ENCODE peak calls at places on chromosomes 5 and 9, in eight cellular contexts. G, W, Q, Y, B, Z, V and X are unnamed samples.

GRCh38 chr5:178194026-178194425 is 6.9 kb upstream of the GMCL2 start:
- DNase-seq in Q (no peak), Y (no peak), G (no peak), V (no peak), B (no peak), W (no peak), Z (no peak), X (no peak)

GRCh38 chr5:170809551-170809950 is 26.0 kb downstream of the GABRP start:
- DNase-seq in B (no peak), Y (no peak), Z (peak; percentile 46), W (peak; percentile 71), G (no peak), V (no peak), Q (peak; percentile 63), X (peak; percentile 38)

GRCh38 chr5:149750596-149750995 is 20.5 kb downstream of the PPARGC1B start:
- DNase-seq in V (no peak), G (peak; percentile 66), B (no peak), W (no peak), Y (no peak), Z (no peak), Q (no peak), X (no peak)

GRCh38 chr5:51345106-51345505 is 38.1 kb upstream of the ISL1 start:
- DNase-seq in W (no peak), Z (no peak), Y (no peak), B (no peak), Q (no peak), V (no peak), G (no peak), X (no peak)

GRCh38 chr5:9034671-9035070 is 511.2 kb downstream of the SEMA5A start:
- DNase-seq in B (no peak), Z (no peak), G (no peak), Y (no peak), W (peak; percentile 90), Q (no peak), V (no peak), X (no peak)

GRCh38 chr5:152505442-152506042 is 100.5 kb upstream of the NMUR2 start:
- DNase-seq in W (peak; percentile 27), B (peak; percentile 41), V (no peak), Y (peak; percentile 32), Q (peak; percentile 20), Z (peak; percentile 68), G (no peak), X (peak; percentile 24)

GRCh38 chr5:14269395-14269794 is 126.3 kb downstream of the TRIO start:
- DNase-seq in W (no peak), Z (no peak), Q (no peak), B (no peak), G (no peak), Y (no peak), V (no peak), X (no peak)

GRCh38 chr9:137502008-137502913 is 43.1 kb upstream of the NSMF start:
- DNase-seq in W (no peak), Q (peak; percentile 84), B (no peak), G (no peak), Y (no peak), Z (no peak), V (no peak), X (no peak)

GRCh38 chr5:10595678-10596309 is 31.9 kb downstream of the ANKRD33B start:
- DNase-seq in W (peak; percentile 92), B (peak; percentile 24), Z (peak; percentile 30), G (peak; percentile 45), V (no peak), Q (peak; percentile 92), Y (peak; percentile 64), X (peak; percentile 41)

GRCh38 chr9:89597711-89598707 is 6.8 kb upstream of the GADD45G start:
- DNase-seq in G (peak; percentile 65), Z (peak; percentile 73), Y (peak; percentile 46), W (peak; percentile 59), B (peak; percentile 46), V (no peak), Q (peak; percentile 24), X (peak; percentile 81)

GRCh38 chr5:179258922-179259730 is 86.1 kb downstream of the ADAMTS2 start:
- DNase-seq in Q (no peak), V (peak; percentile 76), W (peak; percentile 72), Y (no peak), B (no peak), G (peak; percentile 42), Z (no peak), X (no peak)

GRCh38 chr9:89278997-89279739 is 31.8 kb upstream of the CKS2 start:
- DNase-seq in W (peak; percentile 71), G (no peak), Z (peak; percentile 12), V (no peak), Y (no peak), Q (peak; percentile 41), B (peak; percentile 45), X (no peak)

GRCh38 chr9:5582835-5583195 is 46.1 kb upstream of the RIC1 start:
- DNase-seq in V (no peak), G (no peak), Y (peak; percentile 32), B (no peak), Q (no peak), W (peak; percentile 89), Z (no peak), X (no peak)

GRCh38 chr5:107894361-107894760 is 223.6 kb upstream of the EFNA5 start:
- DNase-seq in Y (no peak), W (peak; percentile 26), Z (no peak), V (no peak), B (no peak), Q (no peak), G (no peak), X (no peak)

GRCh38 chr9:124857533-124858162 is 4.1 kb downstream of the RPL35 start:
- DNase-seq in Y (no peak), W (no peak), G (no peak), Q (no peak), V (no peak), B (no peak), Z (peak; percentile 40), X (no peak)

GRCh38 chr9:124859803-124860581 is 1.8 kb downstream of the RPL35 start:
- DNase-seq in B (no peak), Q (no peak), Z (no peak), V (no peak), G (no peak), Y (no peak), W (no peak), X (no peak)

GRCh38 chr9:124860582-124861341 is 995 bp downstream of the RPL35 start:
- DNase-seq in Y (no peak), Z (no peak), G (no peak), V (no peak), Q (no peak), B (no peak), W (no peak), X (no peak)

GRCh38 chr9:124855944-124856773 is 2.9 kb downstream of the WDR38 start:
- DNase-seq in Y (no peak), Q (no peak), Z (peak; percentile 60), B (peak; percentile 59), V (no peak), W (no peak), G (no peak), X (no peak)

GRCh38 chr9:124858330-124859046 is 3.3 kb downstream of the RPL35 start:
- DNase-seq in Q (no peak), V (no peak), B (no peak), Y (no peak), Z (no peak), G (no peak), W (no peak), X (no peak)
- TF ChIP-seq CTCF in Q (no peak), V (no peak), B (no peak), Y (no peak), Z (no peak), G (no peak), W (no peak), X (no peak)

GRCh38 chr9:120928720-120929389 is 2.3 kb upstream of the TRAF1 start:
- DNase-seq in W (no peak), V (peak; percentile 88), G (peak; percentile 86), Y (peak; percentile 80), Q (peak; percentile 78), B (peak; percentile 21), Z (peak; percentile 85), X (peak; percentile 78)
- TF ChIP-seq POLR2A in W (no peak), V (no peak), G (peak; percentile 85), Y (peak; percentile 5), Q (peak; percentile 73), B (no peak), Z (peak; percentile 87), X (peak; percentile 55)

GRCh38 chr5:131384616-131385214 is 120.9 kb downstream of the CDC42SE2 start:
- DNase-seq in Y (no peak), W (no peak), V (no peak), G (no peak), Q (no peak), Z (no peak), B (no peak), X (no peak)

GRCh38 chr5:131381792-131382191 is 117.9 kb downstream of the CDC42SE2 start:
- DNase-seq in Q (no peak), W (no peak), Z (no peak), B (no peak), Y (no peak), V (no peak), G (no peak), X (no peak)

GRCh38 chr5:131381011-131381410 is 117.2 kb downstream of the CDC42SE2 start:
- DNase-seq in G (no peak), B (no peak), W (peak; percentile 25), V (no peak), Y (no peak), Q (no peak), Z (no peak), X (no peak)

GRCh38 chr5:131384181-131384580 is 120.3 kb downstream of the CDC42SE2 start:
- DNase-seq in Q (no peak), G (no peak), Y (no peak), B (no peak), W (no peak), Z (no peak), V (no peak), X (no peak)

DNA sequence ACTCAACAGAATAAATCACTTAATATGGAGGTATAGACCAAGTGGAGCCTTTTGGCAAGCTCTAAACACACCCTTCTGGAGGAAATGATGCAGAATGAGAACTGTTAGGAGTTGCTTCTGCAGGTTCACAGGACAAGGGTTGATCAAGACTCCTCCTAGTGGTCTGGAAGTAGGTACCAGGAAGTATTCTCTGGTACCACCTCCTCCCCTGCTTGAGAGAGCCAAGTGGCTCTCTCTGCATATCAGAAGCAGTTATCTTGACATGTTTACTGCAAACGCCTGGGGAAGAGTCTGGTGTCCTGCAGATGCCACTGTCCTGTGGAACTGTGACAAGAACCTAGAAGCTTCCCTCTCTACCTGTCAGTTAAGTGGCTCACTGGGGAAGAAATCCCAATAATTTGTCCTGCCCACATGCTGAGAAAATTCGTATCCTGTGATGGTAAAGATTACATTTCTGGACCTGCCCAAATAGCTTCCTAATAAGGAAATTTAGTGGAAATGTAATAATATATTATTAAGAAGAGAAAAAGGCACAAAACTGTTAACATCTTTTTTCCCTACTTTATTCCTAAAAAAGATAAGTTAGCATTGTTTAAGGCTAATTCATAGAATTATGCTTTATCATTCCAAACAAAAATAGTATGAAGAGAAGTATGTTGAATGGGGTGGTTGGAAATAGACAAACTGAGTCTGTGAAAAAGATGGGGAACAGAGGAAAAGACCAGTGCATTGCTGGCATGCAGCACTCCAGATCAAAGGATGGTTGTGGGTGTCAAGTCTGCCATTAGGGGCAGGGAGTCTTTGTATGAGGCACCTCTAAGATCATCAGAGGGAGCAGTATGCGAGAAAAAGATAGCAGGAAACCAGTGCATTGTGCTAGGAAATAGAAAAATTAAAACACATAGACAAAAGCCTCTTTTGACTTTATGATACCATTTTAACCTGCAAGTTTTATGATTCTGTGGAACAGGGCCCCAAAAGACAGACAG is 118.8 kb downstream of the CDC42SE2 start:
- DNase-seq in Q (peak; percentile 70), V (no peak), W (peak; percentile 58), B (peak; percentile 66), Y (no peak), Z (no peak), G (no peak), X (no peak)
- H3K27ac ChIP-seq in Q (peak overlapping the region; percentile 16), V (no peak overlapping the region), W (no peak overlapping the region), B (peak overlapping the region; percentile 7), Y (no peak overlapping the region), Z (no peak overlapping the region), G (no peak overlapping the region), X (no peak overlapping the region)

GRCh38 chr9:8564960-8565359 is 765.4 kb upstream of the DMAC1 start:
- DNase-seq in V (no peak), G (no peak), W (no peak), Q (no peak), Y (no peak), Z (no peak), B (no peak), X (no peak)
- TF ChIP-seq CTCF in V (no peak), G (no peak), W (no peak), Q (no peak), Y (no peak), Z (no peak), B (no peak), X (no peak)